ENCODE peak calls at places on chromosomes 16 and 17, in six cellular contexts. One of them, this sample, is unnamed.

GRCh38 chr17:77844681-77845080 is 113.8 kb upstream of the TNRC6C start:
- DNase-seq in stomach: no peak
- DNase-seq in dorsolateral prefrontal cortex: no peak
- DNase-seq in CD4-positive, alpha-beta memory T cell: no peak
- DNase-seq in BE2C: no peak
- DNase-seq in HCT116: no peak
- DNase-seq in this sample: no peak

GRCh38 chr17:79288950-79289349 is 214.3 kb downstream of the ENGASE start:
- DNase-seq in stomach: no peak
- DNase-seq in dorsolateral prefrontal cortex: no peak
- DNase-seq in CD4-positive, alpha-beta memory T cell: no peak
- DNase-seq in BE2C: no peak
- DNase-seq in HCT116: no peak
- DNase-seq in this sample: no peak

GRCh38 chr17:64183815-64184397 is 54.0 kb upstream of the ERN1 start:
- DNase-seq in stomach: no peak
- DNase-seq in dorsolateral prefrontal cortex: no peak
- DNase-seq in CD4-positive, alpha-beta memory T cell: no peak
- DNase-seq in BE2C: no peak
- DNase-seq in HCT116: no peak
- DNase-seq in this sample: no peak

GRCh38 chr17:67865438-67865837 is 40.1 kb downstream of the BPTF start:
- DNase-seq in stomach: no peak
- DNase-seq in dorsolateral prefrontal cortex: no peak
- DNase-seq in CD4-positive, alpha-beta memory T cell: no peak
- DNase-seq in BE2C: no peak
- DNase-seq in HCT116: no peak
- DNase-seq in this sample: no peak

GRCh38 chr16:720990-721764 is at the start of gene ANTKMT:
- DNase-seq in stomach: peak
- DNase-seq in dorsolateral prefrontal cortex: no peak
- DNase-seq in CD4-positive, alpha-beta memory T cell: peak
- DNase-seq in BE2C: peak
- DNase-seq in HCT116: no peak
- DNase-seq in this sample: no peak

GRCh38 chr17:62906881-62907280 is 59.2 kb upstream of the TANC2 start:
- DNase-seq in stomach: no peak
- DNase-seq in dorsolateral prefrontal cortex: no peak
- DNase-seq in CD4-positive, alpha-beta memory T cell: no peak
- DNase-seq in BE2C: no peak
- DNase-seq in HCT116: no peak
- DNase-seq in this sample: no peak

GRCh38 chr16:9647981-9648701 is 534.1 kb downstream of the GRIN2A start:
- DNase-seq in stomach: no peak
- DNase-seq in dorsolateral prefrontal cortex: peak
- DNase-seq in CD4-positive, alpha-beta memory T cell: no peak
- DNase-seq in BE2C: no peak
- DNase-seq in HCT116: no peak
- DNase-seq in this sample: no peak

GRCh38 chr17:3528604-3529511 is 28.8 kb downstream of the TRPV3 start:
- DNase-seq in stomach: no peak
- DNase-seq in dorsolateral prefrontal cortex: no peak
- DNase-seq in CD4-positive, alpha-beta memory T cell: no peak
- DNase-seq in BE2C: no peak
- DNase-seq in HCT116: no peak
- DNase-seq in this sample: no peak

GRCh38 chr17:22507823-22508222 is 815.5 kb downstream of the KCNJ18 start:
- DNase-seq in stomach: no peak
- DNase-seq in dorsolateral prefrontal cortex: peak
- DNase-seq in CD4-positive, alpha-beta memory T cell: no peak
- DNase-seq in BE2C: no peak
- DNase-seq in HCT116: no peak
- DNase-seq in this sample: no peak

GRCh38 chr16:17565605-17566004 is 94.8 kb upstream of the XYLT1 start:
- DNase-seq in stomach: no peak
- DNase-seq in dorsolateral prefrontal cortex: no peak
- DNase-seq in CD4-positive, alpha-beta memory T cell: no peak
- DNase-seq in BE2C: no peak
- DNase-seq in HCT116: peak
- DNase-seq in this sample: no peak

GRCh38 chr17:38577244-38577643 is 28.5 kb downstream of the SRCIN1 start:
- DNase-seq in stomach: no peak
- DNase-seq in dorsolateral prefrontal cortex: no peak
- DNase-seq in CD4-positive, alpha-beta memory T cell: no peak
- DNase-seq in BE2C: no peak
- DNase-seq in HCT116: no peak
- DNase-seq in this sample: no peak

GRCh38 chr17:69474171-69474831 is 59.8 kb downstream of the MAP2K6 start:
- DNase-seq in stomach: no peak
- DNase-seq in dorsolateral prefrontal cortex: no peak
- DNase-seq in CD4-positive, alpha-beta memory T cell: no peak
- DNase-seq in BE2C: no peak
- DNase-seq in HCT116: no peak
- DNase-seq in this sample: no peak

GRCh38 chr16:28321700-28322411 is 29.5 kb downstream of the SBK1 start:
- DNase-seq in stomach: no peak
- DNase-seq in dorsolateral prefrontal cortex: no peak
- DNase-seq in CD4-positive, alpha-beta memory T cell: peak
- DNase-seq in BE2C: peak
- DNase-seq in HCT116: peak
- DNase-seq in this sample: no peak

GRCh38 chr17:36901506-36901905 is 35.8 kb upstream of the LHX1 start:
- DNase-seq in stomach: no peak
- DNase-seq in dorsolateral prefrontal cortex: no peak
- DNase-seq in CD4-positive, alpha-beta memory T cell: no peak
- DNase-seq in BE2C: no peak
- DNase-seq in HCT116: no peak
- DNase-seq in this sample: peak

GRCh38 chr16:56848056-56848936 is 16.7 kb upstream of the SLC12A3 start:
- DNase-seq in stomach: no peak
- DNase-seq in dorsolateral prefrontal cortex: no peak
- DNase-seq in CD4-positive, alpha-beta memory T cell: no peak
- DNase-seq in BE2C: no peak
- DNase-seq in HCT116: no peak
- DNase-seq in this sample: no peak

GRCh38 chr17:65170839-65171238 is 33.7 kb downstream of the RGS9 start:
- DNase-seq in stomach: peak
- DNase-seq in dorsolateral prefrontal cortex: no peak
- DNase-seq in CD4-positive, alpha-beta memory T cell: no peak
- DNase-seq in BE2C: no peak
- DNase-seq in HCT116: no peak
- DNase-seq in this sample: peak

GRCh38 chr17:47423406-47424295 is 99.9 kb downstream of the EFCAB13 start:
- DNase-seq in stomach: peak
- DNase-seq in dorsolateral prefrontal cortex: no peak
- DNase-seq in CD4-positive, alpha-beta memory T cell: peak
- DNase-seq in BE2C: peak
- DNase-seq in HCT116: no peak
- DNase-seq in this sample: no peak

GRCh38 chr17:51045616-51046526 is 74.8 kb downstream of the SPAG9 start:
- DNase-seq in stomach: no peak
- DNase-seq in dorsolateral prefrontal cortex: no peak
- DNase-seq in CD4-positive, alpha-beta memory T cell: no peak
- DNase-seq in BE2C: no peak
- DNase-seq in HCT116: no peak
- DNase-seq in this sample: no peak

GRCh38 chr17:19647697-19648474 is 665 bp upstream of the ALDH3A2 start:
- DNase-seq in stomach: peak
- DNase-seq in dorsolateral prefrontal cortex: peak
- DNase-seq in CD4-positive, alpha-beta memory T cell: no peak
- DNase-seq in BE2C: peak
- DNase-seq in HCT116: peak
- DNase-seq in this sample: peak

GRCh38 chr16:31693733-31694132 is 166.0 kb downstream of the AHSP start:
- DNase-seq in stomach: no peak
- DNase-seq in dorsolateral prefrontal cortex: no peak
- DNase-seq in CD4-positive, alpha-beta memory T cell: no peak
- DNase-seq in BE2C: no peak
- DNase-seq in HCT116: no peak
- DNase-seq in this sample: no peak
- H3K4me3 ChIP-seq in stomach: no peak
- H3K4me3 ChIP-seq in dorsolateral prefrontal cortex: no peak
- H3K4me3 ChIP-seq in CD4-positive, alpha-beta memory T cell: no peak
- H3K4me3 ChIP-seq in BE2C: no peak
- H3K4me3 ChIP-seq in HCT116: no peak
- H3K4me3 ChIP-seq in this sample: no peak

DNA sequence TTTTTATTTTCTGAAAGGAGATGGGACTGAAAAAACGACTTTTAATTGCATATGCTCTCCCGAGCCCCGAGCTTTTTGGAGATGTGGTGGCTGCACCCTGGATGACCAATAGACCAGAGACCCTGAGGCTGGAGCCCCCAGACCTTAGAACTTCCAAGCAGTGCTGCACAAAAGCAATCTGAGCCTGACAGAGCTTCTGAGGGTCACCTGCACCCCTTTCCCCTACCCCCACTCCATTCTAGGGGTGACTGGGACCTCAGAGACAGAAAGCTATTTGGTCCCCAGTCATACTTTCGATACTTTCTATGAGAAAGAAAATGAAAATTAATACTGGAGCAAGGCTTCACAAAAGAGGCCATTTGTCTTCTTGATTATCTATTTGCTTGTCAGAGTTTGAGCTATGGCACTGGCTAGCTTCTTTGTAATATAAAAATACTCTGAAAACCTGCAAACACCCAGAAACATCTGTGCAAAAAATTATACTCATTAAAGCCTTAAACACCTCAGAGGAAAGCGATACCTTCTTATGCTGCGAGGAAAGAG is 3.6 kb downstream of the HOXB4 start:
- DNase-seq in stomach: no peak
- DNase-seq in dorsolateral prefrontal cortex: no peak
- DNase-seq in CD4-positive, alpha-beta memory T cell: no peak
- DNase-seq in BE2C: no peak
- DNase-seq in HCT116: no peak
- DNase-seq in this sample: no peak
- H3K4me3 ChIP-seq in stomach: peak
- H3K4me3 ChIP-seq in dorsolateral prefrontal cortex: no peak
- H3K4me3 ChIP-seq in CD4-positive, alpha-beta memory T cell: no peak
- H3K4me3 ChIP-seq in BE2C: no peak
- H3K4me3 ChIP-seq in HCT116: no peak
- H3K4me3 ChIP-seq in this sample: peak

DNA sequence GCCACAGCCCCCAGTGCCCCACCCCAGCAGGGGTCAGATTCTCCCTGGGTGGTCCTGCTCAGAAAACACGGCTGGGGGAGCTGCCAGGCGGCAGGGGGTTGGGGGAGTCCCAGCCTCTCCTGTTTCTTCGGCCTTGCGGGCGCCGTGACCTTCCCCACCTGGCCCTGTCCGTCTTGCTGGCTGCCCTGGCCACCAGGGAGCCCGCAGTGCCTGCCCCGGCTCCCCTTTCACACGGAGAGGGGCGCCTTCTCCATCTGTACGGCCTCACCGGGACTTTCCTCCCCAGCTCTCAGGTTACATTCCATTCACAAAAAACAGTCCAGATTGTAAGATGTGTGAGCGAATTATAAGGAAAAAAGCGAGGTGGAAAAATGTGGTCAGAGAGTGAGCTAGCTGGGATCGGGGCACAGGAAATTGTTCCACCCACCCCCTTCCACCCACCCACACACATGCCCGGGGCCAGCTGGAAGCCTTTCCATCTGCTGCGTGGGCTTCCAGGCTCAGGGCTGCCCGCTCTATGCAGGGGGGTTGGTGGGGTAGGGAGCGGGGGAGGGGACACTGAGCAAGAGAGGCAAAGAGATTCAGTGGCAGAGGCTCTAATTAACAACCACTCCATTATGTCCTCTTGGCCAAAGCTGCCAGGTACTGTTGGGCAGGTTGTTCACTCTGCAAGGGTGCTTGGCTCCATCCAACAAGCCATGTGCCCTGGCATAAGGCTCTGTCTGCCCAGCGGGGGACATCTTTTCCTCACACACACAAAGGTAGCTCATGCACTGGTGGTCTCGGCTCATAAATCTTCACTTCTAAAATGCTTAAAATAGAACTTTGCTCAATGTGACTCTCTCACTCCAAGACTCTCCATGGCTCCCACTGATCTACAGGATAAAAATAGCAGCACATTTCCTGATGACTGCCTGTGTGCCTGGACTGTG is 14.7 kb upstream of the CIBAR2 start:
- DNase-seq in stomach: no peak
- DNase-seq in dorsolateral prefrontal cortex: no peak
- DNase-seq in CD4-positive, alpha-beta memory T cell: no peak
- DNase-seq in BE2C: peak
- DNase-seq in HCT116: no peak
- DNase-seq in this sample: peak
- H3K4me3 ChIP-seq in stomach: no peak
- H3K4me3 ChIP-seq in dorsolateral prefrontal cortex: no peak
- H3K4me3 ChIP-seq in CD4-positive, alpha-beta memory T cell: no peak
- H3K4me3 ChIP-seq in BE2C: no peak
- H3K4me3 ChIP-seq in HCT116: no peak
- H3K4me3 ChIP-seq in this sample: no peak

DNA sequence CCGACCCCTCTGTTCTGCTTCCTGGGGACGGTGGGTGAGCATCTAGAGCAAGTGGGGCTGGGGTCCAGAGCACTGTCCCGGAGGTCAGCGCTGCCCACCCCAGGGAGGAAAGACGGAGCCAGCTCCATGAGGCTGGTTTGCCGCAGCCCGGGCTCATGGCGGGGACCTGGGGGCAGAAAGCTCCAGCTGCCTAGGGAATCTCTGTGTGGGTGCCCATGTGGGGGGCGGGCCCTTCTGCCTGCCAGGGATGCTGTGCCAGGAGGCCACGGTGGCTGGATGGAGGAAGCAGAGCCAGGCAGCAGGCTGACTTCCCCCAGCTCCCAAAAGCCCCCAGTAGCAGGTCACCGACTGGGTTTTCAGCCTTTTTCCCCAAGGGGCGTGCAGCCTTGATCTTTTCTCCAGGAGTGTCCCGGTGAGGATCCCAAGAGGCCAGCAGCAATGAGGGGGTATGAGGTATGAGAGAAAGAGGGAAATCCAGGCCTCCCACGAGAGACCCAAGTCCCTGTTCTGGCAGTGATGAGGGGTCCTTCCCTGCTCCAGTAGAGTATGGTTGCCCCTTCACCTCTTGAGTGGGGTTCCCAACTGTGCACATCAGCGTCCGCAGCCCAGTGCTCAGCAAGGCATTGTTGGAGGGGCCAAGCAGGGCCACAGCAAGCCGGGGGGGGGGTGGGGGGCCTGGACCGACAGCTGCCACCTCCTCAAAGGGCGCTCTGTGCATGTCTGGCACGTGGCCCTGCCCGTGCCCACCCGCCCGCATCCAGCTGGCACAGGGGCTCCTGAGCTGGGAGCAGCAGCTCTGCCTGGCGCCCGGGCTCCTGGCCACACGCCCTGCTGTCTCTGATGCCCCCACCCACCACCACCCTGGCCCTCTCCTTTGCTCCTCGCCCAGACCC is 15.6 kb upstream of the BCAR1 start:
- DNase-seq in stomach: no peak
- DNase-seq in dorsolateral prefrontal cortex: peak
- DNase-seq in CD4-positive, alpha-beta memory T cell: no peak
- DNase-seq in BE2C: no peak
- DNase-seq in HCT116: no peak
- DNase-seq in this sample: no peak
- H3K4me3 ChIP-seq in stomach: no peak
- H3K4me3 ChIP-seq in dorsolateral prefrontal cortex: peak
- H3K4me3 ChIP-seq in CD4-positive, alpha-beta memory T cell: no peak
- H3K4me3 ChIP-seq in BE2C: peak
- H3K4me3 ChIP-seq in HCT116: peak
- H3K4me3 ChIP-seq in this sample: no peak

This sample was measured in astrocyte of the cerebellum.